ENCODE peak calls at places on chromosomes 5 and 9, in eight cellular contexts. L is aorta, J is COR-L47, S is A549, G is DMS53, N is B cell, M is GM13976, B is Calu3. Q is an unnamed sample.

GRCh38 chr5:80805038-80805437 is 150.3 kb upstream of the DHFR start:
- DNase-seq in L (no peak), J (no peak), S (no peak), G (no peak), N (no peak), M (no peak), B (no peak), Q (no peak)

GRCh38 chr5:172556971-172557461 is 84.0 kb upstream of the NEURL1B start:
- DNase-seq in L (peak; percentile 64), J (no peak), S (no peak), G (no peak), N (no peak), M (no peak), B (no peak), Q (no peak)

GRCh38 chr5:16897284-16897704 is 38.8 kb downstream of the MYO10 start:
- DNase-seq in L (no peak), J (no peak), S (peak; percentile 75), G (peak; percentile 33), N (no peak), M (no peak), B (no peak), Q (no peak)

GRCh38 chr5:104941030-104941645 is 1378.5 kb upstream of the NUDT12 start:
- DNase-seq in L (no peak), J (no peak), S (no peak), G (no peak), N (no peak), M (no peak), B (no peak), Q (no peak)

GRCh38 chr9:18726546-18726945 is 252.6 kb downstream of the ADAMTSL1 start:
- DNase-seq in L (no peak), J (no peak), S (no peak), G (no peak), N (no peak), M (no peak), B (no peak), Q (no peak)

GRCh38 chr9:131468031-131468430 is 34.7 kb upstream of the POMT1 start:
- DNase-seq in L (no peak), J (no peak), S (no peak), G (no peak), N (no peak), M (no peak), B (no peak), Q (no peak)

GRCh38 chr9:34377402-34377741 is 674 bp upstream of the MYORG start:
- DNase-seq in L (peak; percentile 80), J (peak; percentile 5), S (peak; percentile 21), G (peak; percentile 80), N (peak; percentile 10), M (no peak), B (peak; percentile 17), Q (no peak)

GRCh38 chr5:141965071-141965470 is 3.8 kb upstream of the RNF14 start:
- DNase-seq in L (no peak), J (no peak), S (no peak), G (no peak), N (no peak), M (no peak), B (no peak), Q (no peak)

GRCh38 chr5:143606043-143606752 is 202.7 kb upstream of the NR3C1 start:
- DNase-seq in L (no peak), J (no peak), S (no peak), G (no peak), N (no peak), M (peak; percentile 35), B (no peak), Q (no peak)

GRCh38 chr5:14216372-14216771 is 73.2 kb downstream of the TRIO start:
- DNase-seq in L (no peak), J (no peak), S (no peak), G (no peak), N (no peak), M (no peak), B (no peak), Q (no peak)

GRCh38 chr5:131814990-131815389 is 18.2 kb upstream of the FNIP1 start:
- DNase-seq in L (no peak), J (no peak), S (peak; percentile 27), G (no peak), N (no peak), M (no peak), B (peak; percentile 24), Q (no peak)

GRCh38 chr5:95392593-95393182 is 1.5 kb downstream of the FAM81B start:
- DNase-seq in L (no peak), J (peak; percentile 19), S (no peak), G (peak; percentile 94), N (no peak), M (no peak), B (peak; percentile 43), Q (no peak)

GRCh38 chr9:130297371-130297770 is 31.8 kb downstream of the HMCN2 start:
- DNase-seq in L (peak; percentile 55), J (no peak), S (no peak), G (no peak), N (no peak), M (no peak), B (no peak), Q (no peak)

GRCh38 chr9:101453776-101454570 is 18.4 kb upstream of the ALDOB start:
- DNase-seq in L (no peak), J (no peak), S (no peak), G (no peak), N (no peak), M (no peak), B (no peak), Q (no peak)

GRCh38 chr5:160787247-160787646 is 64.8 kb downstream of the ATP10B start:
- DNase-seq in L (no peak), J (peak; percentile 62), S (peak; percentile 6), G (peak; percentile 90), N (no peak), M (no peak), B (peak; percentile 78), Q (no peak)

GRCh38 chr5:154159343-154159742 is 31.2 kb upstream of the GALNT10 start:
- DNase-seq in L (no peak), J (no peak), S (no peak), G (peak; percentile 17), N (no peak), M (no peak), B (no peak), Q (no peak)

GRCh38 chr9:130806388-130806716 is 28.7 kb upstream of the ABL1 start:
- DNase-seq in L (no peak), J (no peak), S (no peak), G (no peak), N (no peak), M (no peak), B (no peak), Q (no peak)

Q was measured in NCI-H524 treated with DMSO at 0.1 percent for 48 hours.